ENCODE peak calls at places on chromosomes 12 and 14, in six cellular contexts. H, U, Z, Q, I and G are unnamed samples.

GRCh38 chr12:6181583-6182278 is 18.5 kb upstream of the CD9 start:
- DNase-seq in H (no peak), U (no peak), Z (no peak), Q (no peak), I (no peak), G (no peak)

GRCh38 chr14:36020120-36021029 is 156.1 kb downstream of the PTCSC3 start:
- DNase-seq in H (no peak), U (no peak), Z (no peak), Q (no peak), I (no peak), G (no peak)

GRCh38 chr14:93951798-93952540 is 24.4 kb downstream of the ASB2 start:
- DNase-seq in H (no peak), U (no peak), Z (no peak), Q (no peak), I (no peak), G (no peak)

GRCh38 chr14:94120667-94121335 is 8.6 kb downstream of the IFI27L2 start:
- DNase-seq in H (no peak), U (peak), Z (no peak), Q (no peak), I (peak), G (peak)

GRCh38 chr14:30550335-30550734 is 8.6 kb upstream of the G2E3 start:
- DNase-seq in H (no peak), U (no peak), Z (no peak), Q (no peak), I (no peak), G (no peak)

GRCh38 chr12:108798551-108799221 is 58.7 kb downstream of the SSH1 start:
- DNase-seq in H (no peak), U (no peak), Z (no peak), Q (no peak), I (no peak), G (no peak)

GRCh38 chr14:89336338-89336737 is 80.7 kb downstream of the FOXN3 start:
- DNase-seq in H (no peak), U (no peak), Z (no peak), Q (peak), I (no peak), G (no peak)

GRCh38 chr12:108907861-108908302 is 28.0 kb downstream of the DAO start:
- DNase-seq in H (no peak), U (no peak), Z (no peak), Q (no peak), I (no peak), G (no peak)

GRCh38 chr14:101495827-101496778 is 65.2 kb upstream of the DIO3 start:
- DNase-seq in H (no peak), U (no peak), Z (no peak), Q (no peak), I (peak), G (peak)

GRCh38 chr14:49886523-49886922 is 6.4 kb upstream of the ARF6 start:
- DNase-seq in H (no peak), U (no peak), Z (no peak), Q (peak), I (no peak), G (no peak)

GRCh38 chr14:49792618-49793017 is 24.7 kb downstream of the KLHDC2 start:
- DNase-seq in H (no peak), U (no peak), Z (no peak), Q (no peak), I (no peak), G (no peak)

GRCh38 chr14:41873379-41874034 is 266.8 kb downstream of the LRFN5 start:
- DNase-seq in H (no peak), U (no peak), Z (no peak), Q (no peak), I (no peak), G (no peak)

GRCh38 chr14:69037790-69038448 is 58.8 kb upstream of the ACTN1 start:
- DNase-seq in H (no peak), U (no peak), Z (no peak), Q (no peak), I (no peak), G (no peak)

GRCh38 chr12:132329036-132329738 is at the start of gene GALNT9:
- DNase-seq in H (no peak), U (no peak), Z (no peak), Q (no peak), I (no peak), G (no peak)

GRCh38 chr14:26170885-26171284 is 426.9 kb downstream of the NOVA1 start:
- DNase-seq in H (no peak), U (no peak), Z (no peak), Q (no peak), I (no peak), G (no peak)

GRCh38 chr14:104821971-104822608 is 21.2 kb downstream of the ZBTB42 start:
- DNase-seq in H (no peak), U (no peak), Z (no peak), Q (no peak), I (peak), G (no peak)

GRCh38 chr12:127120851-127121250 is 1146.1 kb upstream of the TMEM132C start:
- DNase-seq in H (no peak), U (no peak), Z (no peak), Q (no peak), I (no peak), G (no peak)

GRCh38 chr14:29558516-29558915 is 369.1 kb downstream of the PRKD1 start:
- DNase-seq in H (no peak), U (peak), Z (peak), Q (no peak), I (no peak), G (no peak)

GRCh38 chr14:97177016-97177415 is 379.8 kb downstream of the VRK1 start:
- DNase-seq in H (no peak), U (no peak), Z (no peak), Q (peak), I (no peak), G (no peak)

GRCh38 chr14:87628129-87628528 is 364.9 kb downstream of the GALC start:
- DNase-seq in H (no peak), U (no peak), Z (no peak), Q (no peak), I (no peak), G (no peak)

GRCh38 chr14:91754819-91755218 is 22.9 kb upstream of the CATSPERB start:
- DNase-seq in H (no peak), U (no peak), Z (no peak), Q (no peak), I (peak), G (no peak)

GRCh38 chr12:50924439-50925341 is 27.7 kb upstream of the HIGD1C start:
- DNase-seq in H (peak), U (peak), Z (peak), Q (peak), I (peak), G (peak)

GRCh38 chr14:82911930-82912329 is 1378.3 kb upstream of the SEL1L start:
- DNase-seq in H (no peak), U (no peak), Z (no peak), Q (no peak), I (no peak), G (no peak)

GRCh38 chr14:95514131-95515079 is 2.0 kb downstream of the SYNE3 start:
- DNase-seq in H (no peak), U (no peak), Z (no peak), Q (no peak), I (no peak), G (peak)

GRCh38 chr12:53224897-53225634 is 6.9 kb downstream of the RARG start:
- DNase-seq in H (no peak), U (no peak), Z (no peak), Q (no peak), I (no peak), G (no peak)

GRCh38 chr12:53224268-53224896 is 7.6 kb downstream of the RARG start:
- DNase-seq in H (no peak), U (no peak), Z (no peak), Q (no peak), I (no peak), G (peak)

GRCh38 chr12:53229454-53229853 is 2.6 kb downstream of the RARG start:
- DNase-seq in H (no peak), U (no peak), Z (no peak), Q (no peak), I (no peak), G (no peak)

GRCh38 chr12:53225635-53226424 is 6.2 kb downstream of the RARG start:
- DNase-seq in H (no peak), U (no peak), Z (no peak), Q (no peak), I (no peak), G (no peak)

GRCh38 chr12:53227341-53227740 is 4.7 kb downstream of the RARG start:
- DNase-seq in H (no peak), U (no peak), Z (no peak), Q (no peak), I (no peak), G (no peak)
- TF ChIP-seq CTCF in H (no peak), U (no peak), Z (no peak), Q (no peak), I (no peak), G (no peak)

GRCh38 chr14:32513571-32514009 is 184.5 kb downstream of the AKAP6 start:
- DNase-seq in H (no peak), U (no peak), Z (no peak), Q (no peak), I (no peak), G (no peak)
- TF ChIP-seq CTCF in H (no peak), U (peak), Z (peak), Q (no peak), I (no peak), G (peak)

GRCh38 chr14:24692382-24693352 is 58.7 kb upstream of the GZMB start:
- DNase-seq in H (no peak), U (no peak), Z (no peak), Q (no peak), I (no peak), G (no peak)

GRCh38 chr14:24688030-24688658 is 54.2 kb upstream of the GZMB start:
- DNase-seq in H (no peak), U (no peak), Z (no peak), Q (no peak), I (no peak), G (no peak)

GRCh38 chr14:24693941-24694507 is 60.0 kb upstream of the GZMB start:
- DNase-seq in H (no peak), U (no peak), Z (no peak), Q (no peak), I (no peak), G (no peak)

GRCh38 chr14:24693353-24693737 is 59.4 kb upstream of the GZMB start:
- DNase-seq in H (no peak), U (no peak), Z (no peak), Q (no peak), I (no peak), G (no peak)

GRCh38 chr14:24690492-24690891 is 56.5 kb upstream of the GZMB start:
- DNase-seq in H (no peak), U (no peak), Z (no peak), Q (peak), I (no peak), G (no peak)
- TF ChIP-seq CTCF in H (no peak), U (no peak), Z (no peak), Q (peak), I (no peak), G (no peak)

GRCh38 chr14:47208434-47208833 is 467.0 kb downstream of the MDGA2 start:
- DNase-seq in H (no peak), U (no peak), Z (no peak), Q (no peak), I (no peak), G (no peak)

GRCh38 chr14:47211263-47211662 is 464.1 kb downstream of the MDGA2 start:
- DNase-seq in H (no peak), U (no peak), Z (no peak), Q (no peak), I (no peak), G (no peak)

GRCh38 chr14:47207636-47208035 is 467.8 kb downstream of the MDGA2 start:
- DNase-seq in H (no peak), U (no peak), Z (no peak), Q (no peak), I (no peak), G (no peak)
- TF ChIP-seq CTCF in H (no peak), U (no peak), Z (no peak), Q (no peak), I (no peak), G (no peak)